ENCODE peak calls at places on chromosome 1, in nine cellular contexts. Q, C, D, Z, I, R, H, B and E are unnamed samples.

GRCh38 chr1:156733989-156734584 is 5.5 kb upstream of the ISG20L2 start:
- DNase-seq in I (no peak), H (no peak), D (no peak), Q (no peak), B (no peak), C (no peak), R (no peak), Z (no peak), E (no peak)

GRCh38 chr1:21655259-21655658 is 13.9 kb downstream of the RAP1GAP start:
- DNase-seq in B (no peak), C (no peak), Q (no peak), Z (no peak), R (no peak), I (no peak), H (no peak), D (no peak), E (no peak)

GRCh38 chr1:39105061-39105840 is 79.1 kb downstream of the NDUFS5 start:
- DNase-seq in Q (peak), I (no peak), B (peak), C (peak), R (peak), H (no peak), D (peak), Z (peak), E (peak)

GRCh38 chr1:218804014-218804785 is 369.5 kb upstream of the LYPLAL1 start:
- DNase-seq in R (no peak), H (no peak), B (no peak), C (no peak), I (no peak), Z (no peak), Q (no peak), D (no peak), E (no peak)

GRCh38 chr1:20472860-20473711 is 12.9 kb downstream of the CAMK2N1 start:
- DNase-seq in B (peak), H (no peak), I (no peak), D (no peak), Z (peak), R (no peak), Q (peak), C (peak), E (peak)

GRCh38 chr1:56644941-56645662 is at the start of gene PRKAA2:
- DNase-seq in Z (peak), B (peak), D (no peak), H (peak), C (peak), R (peak), Q (peak), I (no peak), E (peak)

GRCh38 chr1:28134651-28135207 is 41.8 kb downstream of the PTAFR start:
- DNase-seq in Q (no peak), C (no peak), R (no peak), D (no peak), H (no peak), B (no peak), I (no peak), Z (no peak), E (no peak)

GRCh38 chr1:32291708-32292508 is at the start of gene HDAC1:
- DNase-seq in C (peak), D (peak), B (peak), Q (peak), R (peak), Z (peak), I (peak), H (peak), E (peak)

GRCh38 chr1:54743827-54744226 is 20.5 kb downstream of the PARS2 start:
- DNase-seq in Z (no peak), I (no peak), D (no peak), H (no peak), R (no peak), B (no peak), C (no peak), Q (no peak), E (no peak)

GRCh38 chr1:22826630-22827580 is 116.3 kb downstream of the EPHB2 start:
- DNase-seq in C (no peak), D (no peak), I (no peak), R (no peak), H (no peak), B (no peak), Z (no peak), Q (no peak), E (peak)

GRCh38 chr1:40411843-40412242 is 38.3 kb downstream of the SMAP2 start:
- DNase-seq in Z (no peak), H (no peak), R (no peak), B (no peak), D (no peak), I (no peak), Q (no peak), C (no peak), E (no peak)

GRCh38 chr1:225446298-225446941 is 18.6 kb upstream of the LBR start:
- DNase-seq in Q (peak), C (no peak), B (no peak), R (peak), I (no peak), Z (no peak), H (no peak), D (no peak), E (no peak)

GRCh38 chr1:110449661-110450651 is 993 bp upstream of the PROK1 start:
- DNase-seq in B (no peak), R (no peak), H (no peak), C (no peak), Q (no peak), Z (no peak), I (no peak), D (no peak), E (no peak)

GRCh38 chr1:44571712-44572571 is 102.3 kb downstream of the TMEM53 start:
- DNase-seq in I (no peak), C (no peak), B (no peak), R (no peak), H (peak), Q (peak), D (no peak), Z (no peak), E (no peak)

GRCh38 chr1:4174291-4175200 is 274.5 kb upstream of the C1orf174 start:
- DNase-seq in I (no peak), Q (no peak), B (no peak), R (peak), C (no peak), Z (no peak), H (no peak), D (no peak), E (no peak)

GRCh38 chr1:203526572-203526971 is 32.6 kb downstream of the OPTC start:
- DNase-seq in B (no peak), Q (peak), H (no peak), R (no peak), Z (no peak), D (no peak), C (no peak), I (no peak), E (no peak)

GRCh38 chr1:39144943-39145650 is 59.4 kb upstream of the MACF1 start:
- DNase-seq in D (no peak), Z (no peak), C (no peak), B (no peak), I (no peak), Q (no peak), R (no peak), H (no peak), E (no peak)

GRCh38 chr1:181015258-181015630 is 7.4 kb downstream of the STX6 start:
- DNase-seq in B (no peak), C (no peak), Z (no peak), H (no peak), I (no peak), Q (no peak), R (no peak), D (no peak), E (no peak)

GRCh38 chr1:244835276-244836134 is at the start of gene COX20:
- DNase-seq in C (peak), H (peak), I (peak), R (peak), Q (peak), Z (peak), B (peak), D (peak), E (peak)

GRCh38 chr1:106876384-106876783 is 180.1 kb upstream of the PRMT6 start:
- DNase-seq in R (no peak), D (no peak), I (no peak), C (no peak), H (no peak), Q (no peak), Z (no peak), B (no peak), E (no peak)

GRCh38 chr1:91916811-91917460 is 31.0 kb upstream of the TGFBR3 start:
- DNase-seq in R (no peak), I (no peak), H (no peak), D (no peak), C (no peak), Z (no peak), B (no peak), Q (no peak), E (no peak)

GRCh38 chr1:114559356-114559755 is 22.1 kb downstream of the BCAS2 start:
- DNase-seq in I (no peak), H (no peak), C (no peak), Q (no peak), Z (no peak), B (no peak), R (no peak), D (no peak), E (no peak)